ENCODE peak calls at places on chromosomes 12 and 14, in eight cellular contexts. V is ovary, S is stomach, P is A549, W is transverse colon, Z is suprapubic skin, O is HepG2, J is tibial nerve. I is an unnamed sample.
A peak's percentile ranks its signal among the peaks of the same experiment; 100 is the strongest.

GRCh38 chr14:26526132-26526531 is 71.7 kb downstream of the NOVA1 start:
- DNase-seq in V (no peak), S (no peak), P (no peak), W (no peak), Z (no peak), O (no peak), J (no peak), I (no peak)

GRCh38 chr14:100317897-100318808 is 5.0 kb upstream of the SLC25A47 start:
- DNase-seq in V (peak; percentile 79), S (peak; percentile 74), P (peak; percentile 63), W (peak; percentile 78), Z (no peak), O (no peak), J (no peak), I (peak; percentile 87)

GRCh38 chr14:99777956-99778355 is 15.3 kb upstream of the EML1 start:
- DNase-seq in V (no peak), S (no peak), P (no peak), W (no peak), Z (no peak), O (no peak), J (no peak), I (no peak)

GRCh38 chr14:51473808-51474207 is 177.9 kb upstream of the FRMD6 start:
- DNase-seq in V (no peak), S (no peak), P (no peak), W (no peak), Z (no peak), O (no peak), J (no peak), I (no peak)

GRCh38 chr14:93958567-93959238 is 17.7 kb downstream of the ASB2 start:
- DNase-seq in V (no peak), S (no peak), P (no peak), W (no peak), Z (no peak), O (no peak), J (no peak), I (no peak)

GRCh38 chr14:48584031-48584430 is 908.6 kb upstream of the MDGA2 start:
- DNase-seq in V (no peak), S (no peak), P (no peak), W (no peak), Z (no peak), O (no peak), J (no peak), I (no peak)

GRCh38 chr14:65496178-65496993 is 83.9 kb downstream of the FUT8 start:
- DNase-seq in V (no peak), S (no peak), P (peak; percentile 24), W (no peak), Z (no peak), O (no peak), J (no peak), I (no peak)

GRCh38 chr12:120365675-120366340 is 3.2 kb downstream of the MSI1 start:
- DNase-seq in V (no peak), S (peak; percentile 82), P (no peak), W (peak; percentile 76), Z (no peak), O (peak; percentile 61), J (no peak), I (no peak)

GRCh38 chr14:32513571-32514009 is 184.5 kb downstream of the AKAP6 start:
- DNase-seq in V (no peak), S (no peak), P (no peak), W (no peak), Z (no peak), O (no peak), J (no peak), I (no peak)

GRCh38 chr14:71437870-71438269 is 494.4 kb upstream of the RGS6 start:
- DNase-seq in V (no peak), S (no peak), P (no peak), W (no peak), Z (no peak), O (no peak), J (no peak), I (no peak)

GRCh38 chr14:68574906-68575305 is 218.0 kb downstream of the ZFP36L1 start:
- DNase-seq in V (no peak), S (no peak), P (no peak), W (no peak), Z (no peak), O (no peak), J (no peak), I (no peak)

GRCh38 chr14:74792249-74793039 is 29.3 kb downstream of the YLPM1 start:
- DNase-seq in V (no peak), S (no peak), P (no peak), W (no peak), Z (no peak), O (no peak), J (no peak), I (no peak)

GRCh38 chr12:121955258-121956040 is 37.1 kb downstream of the CFAP251 start:
- DNase-seq in V (no peak), S (no peak), P (peak; percentile 48), W (no peak), Z (no peak), O (no peak), J (no peak), I (no peak)

GRCh38 chr14:101791919-101792572 is 30.5 kb downstream of the PPP2R5C start:
- DNase-seq in V (no peak), S (no peak), P (no peak), W (no peak), Z (no peak), O (no peak), J (no peak), I (no peak)

GRCh38 chr12:97560359-97560758 is 97.8 kb downstream of the RMST start:
- DNase-seq in V (no peak), S (no peak), P (no peak), W (no peak), Z (no peak), O (no peak), J (no peak), I (no peak)

GRCh38 chr12:1132309-1132708 is 141.3 kb downstream of the ERC1 start:
- DNase-seq in V (no peak), S (no peak), P (no peak), W (no peak), Z (no peak), O (no peak), J (no peak), I (no peak)

GRCh38 chr14:89773644-89774316 is 180.8 kb downstream of the EFCAB11 start:
- DNase-seq in V (no peak), S (peak; percentile 80), P (peak; percentile 44), W (peak; percentile 53), Z (no peak), O (peak; percentile 61), J (no peak), I (no peak)

GRCh38 chr14:68548194-68549056 is 244.4 kb downstream of the ZFP36L1 start:
- DNase-seq in V (peak; percentile 92), S (peak; percentile 48), P (peak; percentile 89), W (peak; percentile 78), Z (peak; percentile 97), O (no peak), J (peak; percentile 86), I (peak; percentile 98)

GRCh38 chr12:130775953-130776856 is 60.1 kb upstream of the RIMBP2 start:
- DNase-seq in V (no peak), S (no peak), P (peak; percentile 65), W (peak; percentile 29), Z (no peak), O (peak; percentile 97), J (no peak), I (no peak)

GRCh38 chr12:27822076-27822712 is 42.2 kb upstream of the MANSC4 start:
- DNase-seq in V (no peak), S (no peak), P (peak; percentile 11), W (no peak), Z (no peak), O (no peak), J (no peak), I (no peak)

GRCh38 chr14:55430024-55430690 is 10.3 kb downstream of the TBPL2 start:
- DNase-seq in V (no peak), S (no peak), P (peak; percentile 79), W (peak; percentile 36), Z (no peak), O (peak; percentile 64), J (no peak), I (no peak)

GRCh38 chr12:132611620-132612019 is 1.2 kb upstream of the LRCOL1 start:
- DNase-seq in V (no peak), S (no peak), P (no peak), W (no peak), Z (no peak), O (no peak), J (no peak), I (no peak)
- TF ChIP-seq EP300 in V (no peak), S (no peak), P (no peak), W (no peak), Z (no peak), O (no peak), J (no peak), I (no peak)

DNA sequence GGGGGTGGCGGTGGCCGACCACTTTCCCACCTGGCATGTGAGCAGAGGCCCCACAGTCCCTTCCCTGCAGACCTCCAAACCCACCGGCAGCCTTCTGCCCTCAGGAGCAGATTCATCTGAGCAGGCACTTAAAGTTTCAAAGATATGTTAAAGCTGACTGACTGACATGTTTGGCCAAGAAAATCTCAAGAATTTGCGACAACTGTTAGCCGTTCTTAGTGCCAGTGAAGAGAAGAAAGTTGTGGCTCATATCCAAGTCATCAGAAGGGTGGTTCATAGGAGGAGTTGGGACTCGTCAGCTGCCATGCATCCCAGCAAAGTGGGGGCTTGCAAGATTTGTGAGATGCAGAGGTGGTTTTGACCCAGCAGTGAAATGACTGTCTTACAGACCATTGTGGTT is 27.2 kb downstream of the ELK3 start:
- DNase-seq in V (no peak), S (no peak), P (no peak), W (no peak), Z (no peak), O (no peak), J (no peak), I (no peak)
- H3K27ac ChIP-seq in V (no peak overlapping the region), S (no peak overlapping the region), P (peak overlapping the region; percentile 98), W (no peak overlapping the region), Z (no peak overlapping the region), O (no peak overlapping the region), J (no peak overlapping the region), I (no peak overlapping the region)

DNA sequence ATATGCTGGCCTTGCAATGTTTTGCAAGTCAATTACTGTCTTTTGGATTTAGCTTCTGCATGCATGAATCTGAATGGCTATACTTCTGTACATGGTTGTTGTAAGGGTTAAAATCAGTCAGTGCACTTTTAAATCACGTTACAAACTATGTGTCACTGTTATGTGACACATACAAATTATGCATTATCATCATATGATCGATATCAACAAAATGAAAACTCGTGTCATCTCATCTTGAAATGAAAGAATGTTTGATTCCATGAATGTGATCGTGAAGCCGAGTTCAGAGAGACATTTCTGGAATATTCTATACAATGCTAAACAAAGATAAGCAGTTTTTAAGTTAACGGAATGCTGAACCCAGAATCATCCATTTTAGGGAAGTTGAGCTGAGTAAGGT is 116.5 kb downstream of the HMGA2 start:
- DNase-seq in V (no peak), S (no peak), P (no peak), W (no peak), Z (no peak), O (no peak), J (no peak), I (no peak)
- H3K4me1 ChIP-seq in V (peaks cover 2% of the 10 kb centered on the region), S (no peaks in the 10 kb centered on the region), P (peaks cover 33% of the 10 kb centered on the region), W (peaks cover 8% of the 10 kb centered on the region), Z (peaks cover 15% of the 10 kb centered on the region), O (peaks cover 78% of the 10 kb centered on the region), J (no peaks in the 10 kb centered on the region), I (peaks cover 11% of the 10 kb centered on the region)

DNA sequence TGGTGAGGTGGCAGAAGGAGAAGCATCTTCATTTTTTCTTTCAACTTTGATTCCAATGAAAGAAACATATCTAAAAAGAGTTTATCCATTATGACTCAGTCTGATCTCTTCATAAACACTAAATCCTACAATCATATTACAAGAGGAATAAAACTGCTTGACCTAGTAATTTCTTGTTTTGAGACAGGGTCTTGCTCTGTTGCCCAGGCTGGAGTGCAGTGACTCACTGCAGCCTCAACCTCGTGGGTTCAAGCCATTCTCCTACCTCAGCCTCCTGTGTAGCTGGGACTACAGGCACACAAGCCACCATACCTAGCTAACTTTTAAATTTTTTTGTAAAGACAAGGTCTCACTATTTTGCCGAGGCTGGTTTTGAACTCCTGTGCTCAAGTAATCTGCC is 147.2 kb downstream of the NDUFA12 start:
- DNase-seq in V (no peak), S (no peak), P (no peak), W (no peak), Z (no peak), O (no peak), J (no peak), I (no peak)
- TF ChIP-seq EP300 in V (no peak), S (no peak), P (no peak), W (no peak), Z (no peak), O (no peak), J (no peak), I (no peak)